ENCODE peak calls at places on chromosomes 3 and 15, in nine cellular contexts. V, T, G, D, S, K, I, F and Q are unnamed samples.

GRCh38 chr15:50234764-50235163 is 30.8 kb downstream of the HDC start:
- DNase-seq in V (no peak), K (no peak), G (no peak), S (no peak), D (no peak), T (no peak), F (no peak), I (no peak), Q (no peak)

GRCh38 chr15:92832992-92833438 is 67.1 kb upstream of the CHD2 start:
- DNase-seq in G (no peak), V (no peak), T (no peak), I (no peak), F (peak; percentile 15), K (no peak), S (no peak), D (peak; percentile 59), Q (no peak)

GRCh38 chr3:185737020-185737419 is 87.8 kb downstream of the IGF2BP2 start:
- DNase-seq in V (no peak), D (peak; percentile 85), K (no peak), G (peak; percentile 50), F (no peak), T (no peak), S (no peak), I (no peak), Q (no peak)

GRCh38 chr3:45948409-45948808 is 5.1 kb downstream of the CXCR6 start:
- DNase-seq in K (no peak), I (no peak), T (no peak), V (no peak), D (peak; percentile 89), S (no peak), G (peak; percentile 42), F (no peak), Q (no peak)

GRCh38 chr3:16513141-16514020 is at the start of gene RFTN1:
- DNase-seq in S (peak; percentile 58), G (peak; percentile 24), T (no peak), V (peak; percentile 5), I (no peak), D (peak; percentile 70), F (peak; percentile 58), K (peak; percentile 31), Q (no peak)

GRCh38 chr3:47780727-47781325 is 867 bp downstream of the SMARCC1 start:
- DNase-seq in V (no peak), G (no peak), I (no peak), F (peak; percentile 12), S (no peak), K (no peak), D (peak; percentile 32), T (no peak), Q (no peak)

GRCh38 chr3:185489462-185489861 is 9.4 kb downstream of the TMEM41A start:
- DNase-seq in S (no peak), G (no peak), K (no peak), D (no peak), I (no peak), V (no peak), T (no peak), F (no peak), Q (no peak)

GRCh38 chr3:55518451-55518850 is 31.3 kb upstream of the WNT5A start:
- DNase-seq in T (no peak), D (peak; percentile 39), S (no peak), F (no peak), G (no peak), I (no peak), K (no peak), V (no peak), Q (no peak)

GRCh38 chr3:39668420-39668819 is 141.0 kb upstream of the MYRIP start:
- DNase-seq in D (peak; percentile 38), K (no peak), T (no peak), S (no peak), V (no peak), G (peak; percentile 15), F (no peak), I (no peak), Q (no peak)

GRCh38 chr3:150443331-150443741 is 35.2 kb downstream of the TSC22D2 start:
- DNase-seq in K (no peak), V (no peak), F (no peak), S (no peak), I (no peak), D (peak; percentile 80), G (no peak), T (no peak), Q (no peak)

GRCh38 chr3:108125550-108126071 is 34.8 kb upstream of the CD47 start:
- DNase-seq in I (peak; percentile 11), F (peak; percentile 81), K (no peak), D (no peak), V (peak; percentile 34), G (no peak), S (no peak), T (no peak), Q (no peak)

GRCh38 chr3:98213276-98213675 is 46.8 kb downstream of the OR5H15 start:
- DNase-seq in D (no peak), G (no peak), V (no peak), I (no peak), T (no peak), S (no peak), F (no peak), K (no peak), Q (no peak)

GRCh38 chr15:95946946-95947345 is 383.6 kb upstream of the NR2F2 start:
- DNase-seq in I (no peak), K (no peak), S (no peak), V (no peak), F (no peak), D (no peak), T (no peak), G (no peak), Q (no peak)

GRCh38 chr15:95946241-95946640 is 384.3 kb upstream of the NR2F2 start:
- DNase-seq in T (no peak), D (peak; percentile 12), F (no peak), I (no peak), V (no peak), S (no peak), G (no peak), K (no peak), Q (no peak)

GRCh38 chr15:95948371-95948770 is 382.1 kb upstream of the NR2F2 start:
- DNase-seq in K (no peak), F (no peak), G (no peak), T (no peak), V (no peak), S (no peak), D (no peak), I (no peak), Q (no peak)

GRCh38 chr15:95944193-95944592 is 386.3 kb upstream of the NR2F2 start:
- DNase-seq in S (no peak), F (no peak), I (no peak), D (no peak), T (no peak), G (no peak), K (no peak), V (no peak), Q (no peak)

GRCh38 chr15:95944856-95945255 is 385.6 kb upstream of the NR2F2 start:
- DNase-seq in T (no peak), F (no peak), G (no peak), S (no peak), I (no peak), V (no peak), K (no peak), D (no peak), Q (no peak)
- H3K9me3 ChIP-seq in T (no peaks in the 10 kb centered on the region), F (no peaks in the 10 kb centered on the region), G (no peaks in the 10 kb centered on the region), S (no peaks in the 10 kb centered on the region), I (no peaks in the 10 kb centered on the region), V (no peaks in the 10 kb centered on the region), K (no peaks in the 10 kb centered on the region), D (peaks cover 2% of the 10 kb centered on the region), Q (no peaks in the 10 kb centered on the region)

GRCh38 chr3:147379651-147380050 is 26.7 kb downstream of the ZIC4 start:
- DNase-seq in T (no peak), K (no peak), S (no peak), I (no peak), F (no peak), G (no peak), V (no peak), D (no peak), Q (no peak)

GRCh38 chr3:147378186-147378503 is 28.2 kb downstream of the ZIC4 start:
- DNase-seq in S (no peak), T (no peak), V (no peak), G (no peak), K (no peak), F (no peak), I (no peak), D (no peak), Q (no peak)

GRCh38 chr3:147381610-147382009 is 24.7 kb downstream of the ZIC4 start:
- DNase-seq in S (no peak), I (no peak), F (no peak), V (no peak), D (no peak), T (no peak), G (no peak), K (no peak), Q (no peak)

GRCh38 chr3:147380996-147381376 is 25.4 kb downstream of the ZIC4 start:
- DNase-seq in T (no peak), G (no peak), D (no peak), K (no peak), I (no peak), F (no peak), V (no peak), S (no peak), Q (no peak)

GRCh38 chr3:147380271-147380995 is 25.9 kb downstream of the ZIC4 start:
- DNase-seq in F (no peak), T (no peak), D (no peak), K (no peak), I (no peak), G (no peak), S (no peak), V (no peak), Q (no peak)
- H3K4me3 ChIP-seq in F (no peak overlapping the region), T (no peak overlapping the region), D (no peak overlapping the region), K (no peak overlapping the region), I (no peak overlapping the region), G (no peak overlapping the region), S (no peak overlapping the region), V (no peak overlapping the region), Q (no peak overlapping the region)

GRCh38 chr3:2247831-2248230 is 149.2 kb downstream of the CNTN4 start:
- DNase-seq in S (no peak), G (no peak), V (no peak), T (no peak), D (no peak), K (no peak), I (no peak), F (no peak), Q (no peak)

GRCh38 chr3:2247249-2247648 is 148.6 kb downstream of the CNTN4 start:
- DNase-seq in T (no peak), S (no peak), K (no peak), G (no peak), F (no peak), D (no peak), I (no peak), V (no peak), Q (no peak)

GRCh38 chr3:2250783-2251182 is 152.1 kb downstream of the CNTN4 start:
- DNase-seq in D (no peak), V (no peak), T (no peak), F (no peak), I (no peak), S (no peak), G (no peak), K (no peak), Q (no peak)
- H3K9me3 ChIP-seq in D (no peaks in the 10 kb centered on the region), V (no peaks in the 10 kb centered on the region), T (no peaks in the 10 kb centered on the region), F (no peaks in the 10 kb centered on the region), I (no peaks in the 10 kb centered on the region), S (no peaks in the 10 kb centered on the region), G (no peaks in the 10 kb centered on the region), K (no peaks in the 10 kb centered on the region), Q (no peaks in the 10 kb centered on the region)

GRCh38 chr3:104359546-104359945 is 1007.2 kb upstream of the ALCAM start:
- DNase-seq in K (no peak), V (no peak), I (no peak), S (no peak), D (peak; percentile 87), F (no peak), G (peak; percentile 43), T (no peak), Q (no peak)
- H3K4me3 ChIP-seq in K (no peak overlapping the region), V (no peak overlapping the region), I (no peak overlapping the region), S (no peak overlapping the region), D (peak overlapping the region; percentile 23), F (no peak overlapping the region), G (no peak overlapping the region), T (no peak overlapping the region), Q (no peak overlapping the region)